ENCODE peak calls at places on chromosomes 3 and 15, in four cellular contexts. K, E, G and L are unnamed samples.

GRCh38 chr3:124298951-124299350 is 307.0 kb upstream of the ROPN1 start:
- DNase-seq in K (no peak), E (no peak), G (no peak), L (no peak)

GRCh38 chr15:81820236-81820635 is 225.6 kb downstream of the MEX3B start:
- DNase-seq in K (no peak), E (no peak), G (peak; percentile 2), L (no peak)

GRCh38 chr3:51340311-51340829 is 44.7 kb upstream of the MANF start:
- DNase-seq in K (no peak), E (no peak), G (peak; percentile 95), L (no peak)

GRCh38 chr15:61182955-61183354 is 46.1 kb downstream of the RORA start:
- DNase-seq in K (no peak), E (no peak), G (peak; percentile 8), L (no peak)

GRCh38 chr3:149273096-149273751 is 51.6 kb upstream of the CP start:
- DNase-seq in K (no peak), E (peak; percentile 76), G (peak; percentile 93), L (peak; percentile 58)

GRCh38 chr15:81087121-81087520 is 46.9 kb upstream of the CFAP161 start:
- DNase-seq in K (no peak), E (no peak), G (peak; percentile 18), L (no peak)

GRCh38 chr3:101229681-101230080 is 90.7 kb downstream of the IMPG2 start:
- DNase-seq in K (no peak), E (no peak), G (peak; percentile 13), L (no peak)

GRCh38 chr3:66480666-66481065 is 20.2 kb downstream of the LRIG1 start:
- DNase-seq in K (no peak), E (no peak), G (peak; percentile 20), L (peak; percentile 80)

GRCh38 chr3:33681667-33682066 is 36.4 kb downstream of the CLASP2 start:
- DNase-seq in K (no peak), E (no peak), G (no peak), L (no peak)

GRCh38 chr3:150349314-150350097 is 58.6 kb upstream of the TSC22D2 start:
- DNase-seq in K (peak; percentile 90), E (peak; percentile 66), G (peak; percentile 64), L (no peak)

GRCh38 chr15:49530106-49530505 is 90.5 kb downstream of the FAM227B start:
- DNase-seq in K (no peak), E (no peak), G (no peak), L (no peak)

GRCh38 chr3:114242947-114243346 is 5.6 kb upstream of the ZNF80 start:
- DNase-seq in K (no peak), E (no peak), G (no peak), L (no peak)

GRCh38 chr3:189273736-189274135 is 102.0 kb downstream of the TPRG1 start:
- DNase-seq in K (no peak), E (no peak), G (no peak), L (no peak)

GRCh38 chr15:50791537-50791885 is 26.0 kb upstream of the SPPL2A start:
- DNase-seq in K (no peak), E (no peak), G (no peak), L (no peak)

GRCh38 chr3:133962879-133963278 is 66.8 kb downstream of the SLCO2A1 start:
- DNase-seq in K (no peak), E (no peak), G (peak; percentile 66), L (no peak)

GRCh38 chr3:4561661-4562060 is 68.5 kb downstream of the ITPR1 start:
- DNase-seq in K (no peak), E (no peak), G (no peak), L (no peak)

GRCh38 chr15:65081758-65082157 is 5.2 kb downstream of the KBTBD13 start:
- DNase-seq in K (no peak), E (no peak), G (no peak), L (no peak)

GRCh38 chr15:39304201-39304841 is 276.6 kb upstream of the THBS1 start:
- DNase-seq in K (no peak), E (no peak), G (no peak), L (no peak)

GRCh38 chr15:71160976-71161375 is 45.7 kb downstream of the THSD4 start:
- DNase-seq in K (no peak), E (no peak), G (no peak), L (no peak)

GRCh38 chr3:168051579-168052183 is 44.0 kb downstream of the GOLIM4 start:
- DNase-seq in K (no peak), E (peak; percentile 14), G (peak; percentile 54), L (no peak)

GRCh38 chr3:107680698-107681097 is 157.9 kb downstream of the BBX start:
- DNase-seq in K (no peak), E (no peak), G (peak; percentile 40), L (no peak)

GRCh38 chr3:71245971-71246860 is 337.3 kb downstream of the FOXP1 start:
- DNase-seq in K (no peak), E (peak; percentile 82), G (no peak), L (no peak)
- H3K4me3 ChIP-seq in K (no peak overlapping the region), E (peak overlapping the region; percentile 49), G (peak overlapping the region; percentile 16), L (no peak overlapping the region)

GRCh38 chr3:181699171-181699903 is 12.4 kb upstream of the SOX2 start:
- DNase-seq in K (no peak), E (no peak), G (no peak), L (no peak)
- H3K4me3 ChIP-seq in K (no peak overlapping the region), E (no peak overlapping the region), G (no peak overlapping the region), L (no peak overlapping the region)

DNA sequence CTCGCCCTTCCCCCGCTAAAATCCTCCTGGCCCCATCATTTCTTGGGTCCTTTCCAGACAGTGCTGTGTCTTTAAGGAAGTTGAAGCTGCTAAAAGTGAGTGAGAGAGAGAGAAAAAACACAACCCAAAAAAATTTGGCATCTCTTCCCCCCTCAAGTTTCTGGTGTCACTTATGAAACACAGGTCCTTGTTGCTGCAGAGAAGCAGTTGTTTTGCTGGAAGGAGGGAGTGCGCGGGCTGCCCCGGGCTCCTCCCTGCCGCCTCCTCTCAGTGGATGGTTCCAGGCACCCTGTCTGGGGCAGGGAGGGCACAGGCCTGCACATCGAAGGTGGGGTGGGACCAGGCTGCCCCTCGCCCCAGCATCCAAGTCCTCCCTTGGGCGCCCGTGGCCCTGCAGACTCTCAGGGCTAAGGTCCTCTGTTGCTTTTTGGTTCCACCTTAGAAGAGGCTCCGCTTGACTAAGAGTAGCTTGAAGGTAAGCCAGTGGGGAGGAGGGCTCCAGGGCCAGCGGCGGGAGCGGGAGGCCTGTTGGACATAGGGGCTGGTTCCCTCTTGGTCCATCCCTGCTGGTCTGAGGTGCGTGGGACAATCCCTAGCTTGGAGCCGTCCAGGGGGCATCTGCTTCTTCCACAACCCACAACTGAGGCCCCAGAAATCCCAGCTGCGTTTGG is at the start of gene ISLR:
- DNase-seq in K (peak; percentile 65), E (no peak), G (peak; percentile 93), L (no peak)
- H3K4me3 ChIP-seq in K (peak within 1 kb of the TSS; percentile 29), E (no peak within 1 kb of the TSS), G (no peak within 1 kb of the TSS), L (no peak within 1 kb of the TSS)

DNA sequence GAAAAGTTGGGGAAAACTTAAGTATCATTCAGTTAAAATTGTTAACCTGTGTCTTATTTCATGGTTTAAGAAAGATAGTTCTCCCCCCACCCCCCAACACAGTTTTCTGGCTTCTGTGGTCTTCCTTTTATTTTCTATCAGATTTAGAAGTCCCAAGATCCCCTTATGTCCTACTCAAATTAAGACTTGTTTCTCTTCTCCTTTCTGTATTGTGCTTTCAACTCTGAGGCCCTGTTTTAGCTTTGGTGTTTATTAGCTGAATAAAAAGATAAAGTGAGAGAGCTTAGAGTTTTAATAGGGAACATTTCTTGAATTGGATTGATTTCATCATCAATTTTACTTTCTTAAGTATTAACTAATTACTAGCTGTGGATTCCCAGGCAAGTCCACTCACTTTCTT is 62.6 kb downstream of the AKAP13 start:
- DNase-seq in K (no peak), E (no peak), G (no peak), L (no peak)
- H3K4me3 ChIP-seq in K (no peak overlapping the region), E (no peak overlapping the region), G (no peak overlapping the region), L (no peak overlapping the region)